ENCODE peak calls at places on chromosomes 5 and 9, in nine cellular contexts. S, Z, O, N, V, C, Q, H and B are unnamed samples.

GRCh38 chr9:37283730-37284235 is 138.7 kb upstream of the GRHPR start:
- DNase-seq in H (no peak), N (peak), Q (no peak), C (no peak), Z (no peak), S (no peak), V (no peak), O (no peak), B (no peak)

GRCh38 chr5:82784521-82784920 is 292.7 kb downstream of the TMEM167A start:
- DNase-seq in Q (no peak), V (no peak), O (no peak), C (no peak), Z (no peak), N (no peak), S (no peak), H (no peak), B (no peak)

GRCh38 chr5:176535101-176535654 is 2.0 kb downstream of the RNF44 start:
- DNase-seq in V (peak), S (no peak), H (no peak), C (no peak), Q (peak), Z (no peak), N (no peak), O (no peak), B (no peak)

GRCh38 chr9:74940600-74940999 is 12.1 kb downstream of the C9orf40 start:
- DNase-seq in Z (no peak), C (no peak), S (no peak), Q (no peak), H (no peak), V (no peak), N (peak), O (peak), B (no peak)

GRCh38 chr5:9054322-9054721 is 491.6 kb downstream of the SEMA5A start:
- DNase-seq in O (no peak), C (no peak), N (no peak), S (no peak), H (no peak), Z (no peak), V (no peak), Q (no peak), B (no peak)

GRCh38 chr5:27038476-27038875 is at the start of gene CDH9:
- DNase-seq in Q (no peak), O (no peak), S (no peak), H (no peak), Z (no peak), C (peak), V (no peak), N (no peak), B (no peak)

GRCh38 chr5:74252033-74252430 is 388.5 kb downstream of the ENC1 start:
- DNase-seq in S (no peak), V (no peak), C (no peak), Q (no peak), O (no peak), H (no peak), N (no peak), Z (no peak), B (no peak)

GRCh38 chr9:106467847-106468163 is 395.2 kb upstream of the ZNF462 start:
- DNase-seq in Z (no peak), N (no peak), H (no peak), Q (no peak), S (no peak), O (no peak), V (no peak), C (no peak), B (no peak)

GRCh38 chr5:159965031-159965837 is 43.7 kb upstream of the TTC1 start:
- DNase-seq in H (peak), V (peak), S (peak), Z (peak), N (peak), O (peak), C (peak), Q (no peak), B (no peak)

GRCh38 chr5:1550287-1551076 is 26.7 kb upstream of the LPCAT1 start:
- DNase-seq in S (no peak), O (no peak), H (peak), V (no peak), C (no peak), Z (no peak), N (no peak), Q (no peak), B (no peak)

GRCh38 chr9:93682155-93682968 is 106.0 kb downstream of the PHF2 start:
- DNase-seq in S (peak), N (peak), Z (peak), H (peak), Q (no peak), C (peak), V (peak), O (peak), B (peak)

GRCh38 chr5:8208307-8208706 is 339.4 kb downstream of the MTRR start:
- DNase-seq in Q (no peak), S (no peak), Z (no peak), H (no peak), V (no peak), C (no peak), O (no peak), N (no peak), B (no peak)

GRCh38 chr5:95406426-95407093 is 15.4 kb downstream of the FAM81B start:
- DNase-seq in C (no peak), Z (peak), V (no peak), H (no peak), Q (no peak), O (no peak), S (no peak), N (peak), B (no peak)

GRCh38 chr5:89901983-89902382 is 507.6 kb downstream of the CETN3 start:
- DNase-seq in N (peak), Z (no peak), H (peak), V (no peak), S (peak), Q (no peak), C (no peak), O (no peak), B (no peak)

GRCh38 chr9:134189475-134190231 is 25.3 kb upstream of the RNU6ATAC start:
- DNase-seq in N (no peak), V (peak), H (no peak), Q (no peak), O (no peak), Z (no peak), C (peak), S (peak), B (no peak)

GRCh38 chr9:85359161-85359560 is 382.6 kb downstream of the AGTPBP1 start:
- DNase-seq in H (no peak), N (no peak), V (no peak), Z (no peak), Q (no peak), O (no peak), C (no peak), S (no peak), B (no peak)

GRCh38 chr5:108521841-108522506 is 140.1 kb upstream of the FBXL17 start:
- DNase-seq in Z (no peak), V (no peak), O (peak), H (no peak), N (peak), C (no peak), S (peak), Q (peak), B (no peak)

GRCh38 chr9:131605770-131606590 is 60.7 kb downstream of the PRRT1B start:
- DNase-seq in Z (peak), S (no peak), Q (no peak), V (no peak), C (no peak), N (no peak), O (no peak), H (no peak), B (no peak)

GRCh38 chr5:4802044-4802443 is 338.1 kb upstream of the ADAMTS16 start:
- DNase-seq in S (no peak), C (no peak), Z (no peak), N (no peak), V (no peak), H (no peak), O (no peak), Q (no peak), B (no peak)

GRCh38 chr5:150066436-150066835 is 19.9 kb downstream of the CSF1R start:
- DNase-seq in H (no peak), O (no peak), V (no peak), C (no peak), Q (no peak), N (no peak), Z (no peak), S (no peak), B (no peak)

GRCh38 chr5:80146036-80146435 is 109.8 kb downstream of the SERINC5 start:
- DNase-seq in S (peak), Q (no peak), N (no peak), Z (no peak), H (no peak), C (no peak), V (no peak), O (no peak), B (no peak)

GRCh38 chr9:121690316-121690715 is 38.9 kb downstream of the DAB2IP start:
- DNase-seq in Z (no peak), N (no peak), C (no peak), S (no peak), V (no peak), O (no peak), H (no peak), Q (no peak), B (no peak)

GRCh38 chr5:95070453-95070852 is 214.4 kb downstream of the MCTP1 start:
- DNase-seq in S (no peak), V (no peak), N (no peak), H (no peak), Q (no peak), Z (no peak), C (no peak), O (no peak), B (no peak)

GRCh38 chr5:1884638-1885475 is 2.1 kb upstream of the IRX4 start:
- DNase-seq in C (no peak), S (no peak), Z (no peak), V (no peak), O (no peak), Q (no peak), H (no peak), N (no peak), B (no peak)

GRCh38 chr5:126597156-126597555 is 2.1 kb upstream of the ALDH7A1 start:
- DNase-seq in Q (no peak), Z (no peak), N (peak), C (no peak), V (no peak), H (no peak), S (no peak), O (peak), B (no peak)